ENCODE peak calls at places on chromosomes 4 and X, in eight cellular contexts. N is iPS-NIHi11; M is left ventricle myocardium inferior; L is stimulated activated CD4-positive, alpha-beta T cell treated with anti-CD3 and anti-CD28 coated beads, Interleukin-2, amount 100 ng/mL, for 24 hours; P is HEK293T; B is ELR; D is H9; T is NAMALWA. E is an unnamed sample.

GRCh38 chrX:47613082-47613481 is 6.6 kb downstream of the SYN1 start:
- DNase-seq in N (no peak), M (no peak), L (no peak), P (no peak), B (no peak), D (no peak), T (no peak), E (no peak)

GRCh38 chrX:39983715-39984114 is 114.0 kb downstream of the BCOR start:
- DNase-seq in N (no peak), M (no peak), L (no peak), P (no peak), B (no peak), D (no peak), T (no peak), E (no peak)

GRCh38 chr4:124953059-124953850 is 240.7 kb upstream of the ANKRD50 start:
- DNase-seq in N (no peak), M (no peak), L (no peak), P (no peak), B (peak; percentile 62), D (no peak), T (no peak), E (peak; percentile 74)

GRCh38 chrX:69136546-69137331 is 28.5 kb downstream of the PJA1 start:
- DNase-seq in N (peak; percentile 27), M (peak; percentile 47), L (no peak), P (no peak), B (no peak), D (peak; percentile 46), T (no peak), E (no peak)

GRCh38 chr4:186221624-186222023 is 5.7 kb upstream of the KLKB1 start:
- DNase-seq in N (no peak), M (no peak), L (no peak), P (no peak), B (no peak), D (no peak), T (no peak), E (no peak)

GRCh38 chr4:179076865-179077264 is 1634.6 kb upstream of the AGA start:
- DNase-seq in N (no peak), M (no peak), L (no peak), P (no peak), B (no peak), D (no peak), T (no peak), E (no peak)

GRCh38 chrX:49977319-49978090 is 55.1 kb downstream of the CLCN5 start:
- DNase-seq in N (no peak), M (no peak), L (no peak), P (no peak), B (no peak), D (no peak), T (no peak), E (no peak)

GRCh38 chrX:24178441-24178840 is 28.9 kb downstream of the ZFX start:
- DNase-seq in N (no peak), M (no peak), L (no peak), P (no peak), B (no peak), D (peak; percentile 57), T (no peak), E (no peak)

GRCh38 chr4:1376391-1376840 is 29.4 kb downstream of the UVSSA start:
- DNase-seq in N (no peak), M (no peak), L (no peak), P (no peak), B (no peak), D (no peak), T (no peak), E (no peak)

GRCh38 chr4:113434247-113434587 is 327.3 kb downstream of the CAMK2D start:
- DNase-seq in N (no peak), M (no peak), L (no peak), P (no peak), B (peak; percentile 54), D (no peak), T (no peak), E (peak; percentile 21)

GRCh38 chr4:151599876-151600275 is 160.9 kb downstream of the GATB start:
- DNase-seq in N (no peak), M (no peak), L (no peak), P (no peak), B (no peak), D (no peak), T (no peak), E (peak; percentile 25)

GRCh38 chrX:123884809-123885408 is 25.1 kb downstream of the XIAP start:
- DNase-seq in N (peak; percentile 31), M (no peak), L (no peak), P (peak; percentile 65), B (peak; percentile 69), D (no peak), T (peak; percentile 66), E (peak; percentile 38)

GRCh38 chr4:161343188-161343950 is 820.4 kb downstream of the FSTL5 start:
- DNase-seq in N (no peak), M (no peak), L (no peak), P (no peak), B (no peak), D (no peak), T (no peak), E (no peak)

GRCh38 chr4:74168841-74169240 is 10.9 kb downstream of the MTHFD2L start:
- DNase-seq in N (no peak), M (no peak), L (no peak), P (no peak), B (no peak), D (no peak), T (no peak), E (no peak)

GRCh38 chr4:139171878-139172691 is 4.9 kb downstream of the ELF2 start:
- DNase-seq in N (no peak), M (no peak), L (no peak), P (no peak), B (peak; percentile 79), D (no peak), T (no peak), E (peak; percentile 39)

E was measured in HCEC 1CT.